ENCODE peak calls at places on chromosomes 11 and 22, in ten cellular contexts. R is Caco-2, Z is transverse colon, J is progenitor cell of endocrine pancreas, Q is OCI-LY7, C is esophagus squamous epithelium, A is stomach, S is right atrium auricular region, U is body of pancreas, L is A549. M is an unnamed sample.

GRCh38 chr11:103354656-103355055 is 245.4 kb downstream of the DYNC2H1 start:
- DNase-seq in Q (no peak), A (no peak), R (no peak), S (no peak), Z (no peak), L (no peak), J (no peak), C (no peak), U (no peak), M (no peak)

GRCh38 chr11:96221244-96222070 is 121.5 kb downstream of the MAML2 start:
- DNase-seq in C (no peak), S (no peak), A (no peak), Z (no peak), U (no peak), J (no peak), L (no peak), Q (no peak), R (no peak), M (no peak)

GRCh38 chr11:67006029-67006884 is 16.7 kb upstream of the SYT12 start:
- DNase-seq in Z (no peak), C (no peak), U (no peak), R (peak; percentile 83), S (peak; percentile 77), Q (peak; percentile 88), J (no peak), L (peak; percentile 91), A (no peak), M (peak; percentile 26)

GRCh38 chr22:44200855-44201550 is 20.3 kb downstream of the PARVG start:
- DNase-seq in S (no peak), Q (no peak), C (no peak), R (peak; percentile 12), A (no peak), U (no peak), J (no peak), L (no peak), Z (no peak), M (no peak)

GRCh38 chr11:93570759-93571413 is 27.7 kb upstream of the SMCO4 start:
- DNase-seq in S (no peak), J (no peak), A (no peak), C (no peak), Z (peak; percentile 41), Q (no peak), U (peak; percentile 58), L (peak; percentile 35), R (peak; percentile 59), M (no peak)

GRCh38 chr11:59615132-59615636 is 390 bp downstream of the OSBP start:
- DNase-seq in J (peak; percentile 32), C (peak; percentile 36), U (peak; percentile 78), L (peak; percentile 28), S (peak; percentile 63), R (peak; percentile 69), A (peak; percentile 72), Q (peak; percentile 64), Z (peak; percentile 77), M (peak; percentile 4)

GRCh38 chr11:128509990-128510389 is 77.4 kb downstream of the ETS1 start:
- DNase-seq in R (no peak), C (no peak), L (no peak), Q (no peak), J (no peak), Z (no peak), U (no peak), S (no peak), A (no peak), M (no peak)

GRCh38 chr22:44724416-44724815 is 22.4 kb downstream of the PRR5 start:
- DNase-seq in U (no peak), J (no peak), A (no peak), R (peak; percentile 62), Z (no peak), C (no peak), Q (no peak), S (no peak), L (no peak), M (no peak)

GRCh38 chr11:119155733-119156492 is 7.1 kb downstream of the ABCG4 start:
- DNase-seq in Q (peak; percentile 45), R (peak; percentile 79), U (no peak), C (no peak), L (peak; percentile 55), S (no peak), A (no peak), J (no peak), Z (peak; percentile 41), M (no peak)

GRCh38 chr11:114256176-114256897 is 39.9 kb upstream of the NNMT start:
- DNase-seq in S (no peak), L (no peak), Q (no peak), U (no peak), J (no peak), A (no peak), R (no peak), Z (no peak), C (no peak), M (peak; percentile 28)

GRCh38 chr22:48709453-48709852 is 1118.2 kb downstream of the BRD1 start:
- DNase-seq in J (no peak), U (no peak), S (no peak), Z (no peak), Q (no peak), L (no peak), A (no peak), R (peak; percentile 29), C (no peak), M (no peak)

GRCh38 chr11:70141490-70142014 is 61.5 kb upstream of the FADD start:
- DNase-seq in R (no peak), S (no peak), Z (no peak), C (no peak), L (no peak), A (no peak), J (no peak), Q (no peak), U (no peak), M (no peak)

GRCh38 chr11:123474994-123475393 is 44.9 kb downstream of the GRAMD1B start:
- DNase-seq in U (no peak), R (no peak), Q (no peak), J (no peak), L (no peak), A (no peak), Z (no peak), C (no peak), S (no peak), M (no peak)

GRCh38 chr11:134406264-134407185 is 5.5 kb downstream of the B3GAT1 start:
- DNase-seq in C (no peak), Q (no peak), R (no peak), U (no peak), L (no peak), A (peak; percentile 72), Z (no peak), J (no peak), S (no peak), M (no peak)

GRCh38 chr11:65572356-65573043 is at the start of gene FAM89B:
- DNase-seq in Z (peak; percentile 95), S (peak; percentile 94), A (peak; percentile 93), L (peak; percentile 81), U (peak; percentile 92), R (peak; percentile 90), J (peak; percentile 54), Q (peak; percentile 85), C (peak; percentile 62), M (peak; percentile 79)

GRCh38 chr22:27212617-27213177 is 555.3 kb downstream of the MIAT start:
- DNase-seq in C (no peak), L (peak; percentile 41), J (no peak), S (peak; percentile 92), U (peak; percentile 84), A (no peak), Z (peak; percentile 69), R (peak; percentile 63), Q (no peak), M (no peak)

GRCh38 chr22:23533328-23533762 is 46.7 kb downstream of the IGLL1 start:
- DNase-seq in Q (peak; percentile 70), R (peak; percentile 67), L (peak; percentile 50), S (no peak), C (no peak), J (peak; percentile 67), Z (no peak), U (no peak), A (no peak), M (peak; percentile 74)
- TF ChIP-seq CTCF in Q (peak; percentile 55), R (no peak), L (no peak), S (no peak), C (peak; percentile 21), J (peak; percentile 66), Z (no peak), U (no peak), A (no peak), M (peak; percentile 67)

GRCh38 chr11:28585007-28585406 is 476.8 kb downstream of the METTL15 start:
- DNase-seq in J (no peak), U (no peak), Q (no peak), R (no peak), C (no peak), S (no peak), L (no peak), Z (no peak), A (no peak), M (no peak)

DNA sequence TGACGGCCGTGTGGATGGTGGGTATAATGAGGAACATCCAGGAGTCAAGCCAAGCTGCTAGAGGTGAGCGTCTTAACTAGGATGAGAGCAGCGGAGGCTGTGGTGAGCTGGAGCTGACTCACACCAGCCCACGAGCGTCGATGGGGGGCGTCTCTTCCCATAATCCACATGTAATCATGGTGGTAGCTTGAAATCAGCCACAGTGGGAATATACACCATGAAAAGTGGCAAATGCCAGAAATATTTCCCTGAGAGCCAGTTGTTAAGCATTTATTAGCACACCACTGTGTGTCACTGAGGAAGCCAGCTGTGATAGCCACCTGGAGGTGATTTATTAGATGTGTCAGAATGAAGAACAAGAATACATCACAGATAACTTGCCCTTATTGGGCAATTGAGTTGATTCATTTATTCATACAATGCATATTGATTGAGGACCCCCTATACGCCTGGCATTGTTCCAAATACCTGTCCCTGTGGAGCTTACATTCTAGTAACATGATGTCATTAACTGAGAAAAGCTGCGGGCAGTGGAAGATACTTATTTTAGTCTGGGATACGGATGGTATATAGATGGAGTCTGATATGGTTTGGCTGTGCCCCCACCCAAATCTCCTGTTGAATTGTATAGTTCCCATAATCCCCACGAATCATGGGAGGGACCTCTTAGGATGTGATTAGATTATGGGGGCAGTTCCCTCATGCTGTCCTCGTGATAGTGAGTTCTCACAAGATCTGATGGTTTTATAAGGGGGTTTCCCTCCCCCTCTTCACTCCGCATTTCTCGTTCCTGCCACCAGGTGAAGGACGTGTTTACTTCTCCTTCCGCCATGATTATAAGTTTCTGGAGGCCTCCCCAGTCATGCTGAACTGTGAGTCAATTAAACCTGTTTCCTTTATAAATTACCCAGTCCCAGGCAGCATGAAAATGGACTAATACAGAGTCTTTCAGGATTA is 473.4 kb downstream of the METTL15 start:
- DNase-seq in J (no peak), S (no peak), Z (no peak), Q (no peak), A (no peak), R (no peak), L (no peak), C (no peak), U (no peak), M (no peak)
- TF ChIP-seq CTCF in J (no peak), S (no peak), Z (no peak), Q (no peak), A (no peak), R (peak; percentile 11), L (no peak), C (no peak), U (no peak), M (no peak)

GRCh38 chr22:40834628-40835027 is 15.5 kb upstream of the SLC25A17 start:
- DNase-seq in Q (no peak), A (no peak), C (no peak), R (no peak), Z (no peak), J (no peak), S (no peak), U (no peak), L (no peak), M (no peak)
- TF ChIP-seq CTCF in Q (no peak), A (no peak), C (no peak), R (no peak), Z (no peak), J (no peak), S (no peak), U (no peak), L (no peak), M (no peak)

GRCh38 chr22:37564111-37564711 is 3.9 kb downstream of the CDC42EP1 start:
- DNase-seq in C (no peak), Z (no peak), L (no peak), S (no peak), Q (no peak), R (no peak), U (no peak), A (no peak), J (no peak), M (no peak)
- TF ChIP-seq CTCF in C (no peak), Z (no peak), L (no peak), S (no peak), Q (peak; percentile 14), R (no peak), U (no peak), A (no peak), J (no peak), M (no peak)